ENCODE peak calls at places on chromosomes 1 and 21, in ten cellular contexts. F, M, W, K, H, Z, S, Y, T and P are unnamed samples.

GRCh38 chr1:151164732-151165280 is 896 bp downstream of the LYSMD1 start:
- DNase-seq in S (no peak), W (no peak), F (no peak), K (no peak), T (no peak), Z (no peak), H (no peak), Y (no peak), M (no peak), P (peak)

GRCh38 chr1:53541263-53541625 is 82.0 kb downstream of the DMRTB1 start:
- DNase-seq in T (no peak), Z (no peak), M (no peak), W (no peak), Y (no peak), K (no peak), S (no peak), F (no peak), H (no peak), P (no peak)

GRCh38 chr21:27555996-27556395 is 589.1 kb upstream of the ADAMTS5 start:
- DNase-seq in Y (no peak), H (no peak), F (no peak), K (no peak), M (no peak), Z (no peak), W (no peak), T (no peak), S (no peak), P (no peak)

GRCh38 chr21:32393677-32394001 is 827 bp upstream of the URB1 start:
- DNase-seq in H (no peak), M (no peak), K (no peak), Z (no peak), W (no peak), T (no peak), Y (no peak), F (no peak), S (no peak), P (no peak)

GRCh38 chr1:193058529-193059281 is 455 bp downstream of the UCHL5 start:
- DNase-seq in M (peak), Y (peak), T (peak), W (peak), H (peak), S (peak), F (peak), K (peak), Z (peak), P (no peak)

GRCh38 chr1:155960081-155960745 is 18.1 kb downstream of the ARHGEF2 start:
- DNase-seq in Z (no peak), M (no peak), H (no peak), Y (no peak), F (no peak), K (no peak), S (no peak), T (no peak), W (no peak), P (no peak)

GRCh38 chr1:17866451-17867029 is 111.4 kb downstream of the ACTL8 start:
- DNase-seq in S (no peak), H (no peak), F (no peak), T (no peak), K (no peak), Y (no peak), Z (no peak), M (no peak), W (no peak), P (no peak)

GRCh38 chr1:56403321-56403720 is 176.0 kb downstream of the PLPP3 start:
- DNase-seq in Z (no peak), T (no peak), H (no peak), Y (no peak), M (no peak), W (no peak), K (no peak), S (no peak), F (no peak), P (no peak)

GRCh38 chr1:78712467-78712866 is 62.8 kb downstream of the IFI44 start:
- DNase-seq in W (no peak), K (no peak), Y (no peak), H (no peak), Z (no peak), S (no peak), M (no peak), F (no peak), T (no peak), P (no peak)

GRCh38 chr1:23436520-23437354 is 12.2 kb upstream of the TCEA3 start:
- DNase-seq in Z (no peak), W (peak), S (no peak), H (no peak), Y (peak), M (no peak), K (peak), F (peak), T (no peak), P (no peak)

GRCh38 chr1:86703696-86704455 is 500 bp upstream of the SH3GLB1 start:
- DNase-seq in Y (peak), T (peak), H (no peak), Z (peak), W (peak), F (no peak), K (no peak), M (no peak), S (peak), P (peak)

GRCh38 chr1:6581561-6582305 is 1.9 kb downstream of the ZBTB48 start:
- DNase-seq in T (no peak), S (no peak), W (no peak), K (no peak), Z (no peak), Y (no peak), M (no peak), F (no peak), H (no peak), P (no peak)

GRCh38 chr1:114310771-114311251 is 157.1 kb upstream of the SYT6 start:
- DNase-seq in M (no peak), W (no peak), H (no peak), Z (no peak), S (no peak), K (no peak), F (no peak), Y (no peak), T (no peak), P (no peak)

GRCh38 chr1:219027161-219027673 is 146.5 kb upstream of the LYPLAL1 start:
- DNase-seq in F (no peak), K (no peak), M (no peak), Y (no peak), H (no peak), S (no peak), W (no peak), T (no peak), Z (no peak), P (no peak)

GRCh38 chr1:156114919-156115513 is 505 bp downstream of the LMNA start:
- DNase-seq in Z (no peak), T (peak), H (no peak), W (peak), K (peak), F (no peak), S (no peak), M (no peak), Y (peak), P (no peak)

GRCh38 chr1:98102369-98103030 is 181.7 kb upstream of the DPYD start:
- DNase-seq in K (no peak), Z (no peak), T (no peak), H (no peak), M (no peak), Y (no peak), W (no peak), S (no peak), F (no peak), P (no peak)

GRCh38 chr1:36576118-36576517 is 93.4 kb upstream of the CSF3R start:
- DNase-seq in H (peak), Z (peak), K (peak), T (peak), M (peak), S (peak), F (peak), Y (peak), W (peak), P (peak)

GRCh38 chr1:25774921-25775774 is 24.8 kb upstream of the SELENON start:
- DNase-seq in S (no peak), K (peak), M (no peak), Y (no peak), Z (peak), T (peak), W (no peak), F (peak), H (peak), P (no peak)

GRCh38 chr1:203172184-203173115 is 3.2 kb downstream of the MYBPH start:
- DNase-seq in Z (peak), Y (peak), S (peak), K (peak), T (peak), H (peak), F (no peak), W (peak), M (peak), P (no peak)

GRCh38 chr1:15950763-15951295 is 25.1 kb downstream of the ZBTB17 start:
- DNase-seq in K (no peak), S (no peak), Z (peak), H (peak), M (no peak), W (no peak), F (peak), T (no peak), Y (no peak), P (no peak)

GRCh38 chr1:236888903-236889302 is 93.8 kb downstream of the MTR start:
- DNase-seq in M (peak), S (peak), K (no peak), W (no peak), F (no peak), H (no peak), Z (no peak), Y (no peak), T (no peak), P (peak)

GRCh38 chr1:227731696-227732585 is 3.2 kb downstream of the JMJD4 start:
- DNase-seq in Z (no peak), S (no peak), M (no peak), W (peak), K (no peak), H (no peak), T (no peak), F (no peak), Y (no peak), P (no peak)

GRCh38 chr21:44763050-44763378 is 38.6 kb downstream of the UBE2G2 start:
- DNase-seq in H (no peak), K (no peak), M (no peak), Z (no peak), T (no peak), F (no peak), W (no peak), S (no peak), Y (no peak), P (no peak)

GRCh38 chr1:48061162-48062136 is 64.3 kb upstream of the TRABD2B start:
- DNase-seq in Z (no peak), S (no peak), H (no peak), W (peak), K (no peak), F (no peak), M (peak), T (peak), Y (peak), P (peak)

GRCh38 chr1:202834771-202835547 is 24.2 kb downstream of the PCAT6 start:
- DNase-seq in F (no peak), K (no peak), Z (peak), T (no peak), Y (no peak), H (no peak), W (no peak), M (no peak), S (no peak), P (no peak)

GRCh38 chr21:36735724-36736310 is 36.9 kb downstream of the SIM2 start:
- DNase-seq in W (no peak), M (no peak), F (no peak), T (no peak), K (no peak), Z (no peak), S (no peak), Y (no peak), H (no peak), P (no peak)

GRCh38 chr1:24443241-24443656 is 27.6 kb downstream of the NIPAL3 start:
- DNase-seq in S (no peak), W (no peak), Y (no peak), Z (no peak), M (no peak), H (no peak), T (no peak), K (no peak), F (no peak), P (peak)

GRCh38 chr1:66147226-66147625 is 354.5 kb downstream of the PDE4B start:
- DNase-seq in W (no peak), K (no peak), F (no peak), Z (no peak), M (no peak), H (no peak), Y (no peak), T (no peak), S (no peak), P (no peak)

GRCh38 chr1:202501281-202501680 is 152.8 kb downstream of the PPP1R12B start:
- DNase-seq in Y (no peak), Z (no peak), H (no peak), M (no peak), T (peak), F (no peak), S (no peak), W (no peak), K (no peak), P (no peak)

GRCh38 chr1:63063367-63063766 is 259.0 kb upstream of the FOXD3 start:
- DNase-seq in F (no peak), H (no peak), Z (no peak), W (peak), Y (peak), M (no peak), K (no peak), T (no peak), S (no peak), P (no peak)

GRCh38 chr1:30535595-30536325 is 187.6 kb downstream of the MATN1 start:
- DNase-seq in H (no peak), F (no peak), M (no peak), K (no peak), T (no peak), Z (peak), Y (no peak), W (no peak), S (no peak), P (no peak)

GRCh38 chr1:48003741-48004503 is 6.7 kb upstream of the TRABD2B start:
- DNase-seq in F (no peak), S (peak), Y (no peak), T (peak), H (no peak), W (peak), M (no peak), Z (no peak), K (peak), P (no peak)

GRCh38 chr1:240189386-240189989 is 97.8 kb downstream of the FMN2 start:
- DNase-seq in T (peak), Y (peak), K (no peak), H (no peak), F (no peak), Z (no peak), W (no peak), M (peak), S (peak), P (no peak)

GRCh38 chr1:8740034-8740449 is 77.4 kb downstream of the RERE start:
- DNase-seq in W (no peak), Y (no peak), M (no peak), H (no peak), S (no peak), K (no peak), Z (no peak), F (no peak), T (no peak), P (no peak)

GRCh38 chr1:153545067-153546055 is at the start of gene S100A4:
- DNase-seq in Y (peak), F (peak), T (peak), H (peak), W (peak), K (peak), M (peak), Z (peak), S (peak), P (peak)

GRCh38 chr1:7454052-7454815 is 316.9 kb upstream of the VAMP3 start:
- DNase-seq in W (peak), T (no peak), H (no peak), M (peak), Y (peak), K (peak), Z (no peak), S (no peak), F (no peak), P (no peak)

GRCh38 chr21:45040114-45040715 is 34.2 kb upstream of the ADARB1 start:
- DNase-seq in T (no peak), Y (no peak), Z (no peak), K (no peak), F (no peak), S (no peak), M (no peak), W (no peak), H (no peak), P (no peak)

GRCh38 chr21:41677671-41678015 is 89.2 kb downstream of the RIPK4 start:
- DNase-seq in K (no peak), M (no peak), F (no peak), T (peak), H (no peak), Y (no peak), Z (no peak), S (peak), W (no peak), P (no peak)